ENCODE peak calls at places on chromosomes 2 and 18, in five cellular contexts. F is A549, C is suprapubic skin, G is tibial nerve, X is ovary. W is an unnamed sample. For H3K4me1, the result is how much of the 10 kb centered on the place peaks cover.

GRCh38 chr2:174024524-174025270 is 59.5 kb upstream of the SP3 start:
- DNase-seq in C (peak), G (peak), X (peak), F (no peak), W (no peak)

GRCh38 chr2:84424152-84424551 is 34.9 kb downstream of the SUCLG1 start:
- DNase-seq in C (no peak), X (no peak), F (peak), G (no peak), W (no peak)

GRCh38 chr2:170421175-170421687 is 243.3 kb downstream of the MYO3B start:
- DNase-seq in F (no peak), X (no peak), C (no peak), G (no peak), W (no peak)

GRCh38 chr2:80437959-80438358 is 133.4 kb upstream of the LRRTM1 start:
- DNase-seq in C (no peak), F (no peak), X (no peak), G (no peak), W (no peak)

GRCh38 chr18:63708650-63709049 is 5.9 kb downstream of the SERPINB11 start:
- DNase-seq in X (no peak), F (no peak), G (no peak), C (no peak), W (no peak)

GRCh38 chr2:190812506-190813294 is 67.9 kb upstream of the GLS start:
- DNase-seq in C (no peak), F (no peak), G (no peak), X (no peak), W (no peak)

GRCh38 chr2:149441255-149441654 is 110.9 kb downstream of the LYPD6 start:
- DNase-seq in X (no peak), G (no peak), C (no peak), F (no peak), W (no peak)

GRCh38 chr2:191165190-191165643 is 14.4 kb upstream of the STAT4 start:
- DNase-seq in G (no peak), X (no peak), F (peak), C (no peak), W (no peak)

DNA sequence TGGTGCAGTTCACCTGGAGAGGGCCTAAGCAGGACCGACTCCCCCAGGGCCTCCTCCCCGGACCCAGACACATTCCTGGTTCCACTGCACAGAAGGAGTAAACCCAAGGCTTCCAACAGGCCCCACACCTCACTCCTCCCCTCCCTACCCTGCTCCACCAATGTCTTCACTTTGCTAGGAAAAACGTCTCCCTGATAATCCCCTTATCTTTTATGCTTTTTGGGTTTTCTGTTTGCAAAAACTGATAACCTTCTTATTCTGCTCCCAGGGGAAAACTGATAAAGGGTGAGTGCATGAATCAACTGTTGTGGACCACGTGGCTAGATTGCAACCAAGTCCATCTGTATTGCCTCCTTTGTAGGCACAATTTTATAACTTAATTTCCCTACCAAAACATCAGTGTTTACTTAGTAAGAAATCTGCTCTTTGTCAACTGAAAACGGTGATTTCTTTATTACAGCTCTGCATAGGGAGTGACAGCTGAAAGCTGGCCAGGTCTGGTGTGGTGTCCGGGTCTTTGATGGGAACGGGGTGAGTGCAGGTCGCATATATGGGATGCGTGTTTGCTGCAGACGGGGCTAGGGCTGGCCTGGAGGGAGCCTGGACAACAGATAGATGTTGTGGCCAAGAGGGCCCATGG is 202.6 kb downstream of the GLI2 start:
- DNase-seq in X (no peak), C (no peak), G (no peak), F (peak), W (no peak)
- H3K4me1 ChIP-seq in X (half or more), C (under half), G (under half), F (half or more), W (half or more)

GRCh38 chr2:217434183-217434620 is 568.6 kb downstream of the TNS1 start:
- DNase-seq in C (peak), X (peak), G (peak), F (peak), W (peak)
- TF ChIP-seq EP300 in C (no peak), X (no peak), G (peak), F (no peak), W (no peak)

DNA sequence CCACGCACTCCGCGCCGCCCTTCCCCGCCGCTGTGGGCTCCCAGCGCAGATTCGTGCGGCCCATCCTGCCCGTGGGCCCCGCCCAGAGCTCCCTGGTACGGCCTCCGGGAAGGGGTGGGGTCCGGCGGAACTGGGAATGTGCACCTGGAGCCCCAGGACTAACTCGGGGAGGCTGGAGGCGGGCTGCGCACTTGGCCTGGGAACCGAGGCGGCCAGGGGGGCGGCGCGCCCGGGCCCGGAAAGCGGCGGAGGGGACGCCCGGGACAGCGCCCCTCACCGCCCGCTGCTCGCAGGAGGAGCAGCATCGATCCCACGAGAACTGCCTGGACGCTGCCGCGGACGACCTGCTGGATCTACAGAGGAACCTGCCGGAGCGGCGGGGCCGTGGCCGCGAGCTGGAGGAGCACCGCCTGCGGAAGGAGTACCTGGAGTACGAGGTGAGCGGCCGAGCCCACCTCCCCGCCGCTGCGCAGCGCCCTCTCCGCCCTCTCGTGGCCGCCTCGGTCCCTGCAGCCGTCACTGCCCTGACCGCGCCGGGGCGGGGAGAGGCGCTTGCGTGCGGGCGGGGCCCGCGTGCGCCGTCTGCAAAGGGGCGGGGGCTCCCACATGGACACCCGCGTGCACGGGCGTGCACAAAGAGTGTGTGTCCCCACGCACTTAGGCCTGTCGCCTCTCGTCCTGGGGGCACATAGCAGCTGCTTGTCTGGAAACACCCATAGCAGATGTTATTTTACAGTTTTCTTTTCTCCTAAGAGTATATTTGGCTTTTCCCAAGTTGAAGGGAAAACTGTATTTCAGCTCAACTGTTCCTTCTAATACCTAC is 25.2 kb downstream of the PSD4 start:
- DNase-seq in G (peak), F (peak), X (peak), C (peak), W (no peak)
- TF ChIP-seq POLR2A in G (no peak), F (peak), X (no peak), C (no peak), W (no peak)

GRCh38 chr2:221428896-221429295 is 143.2 kb downstream of the EPHA4 start:
- DNase-seq in G (no peak), F (no peak), C (no peak), X (no peak), W (no peak)

GRCh38 chr2:221423212-221423804 is 148.8 kb downstream of the EPHA4 start:
- DNase-seq in X (no peak), C (no peak), F (no peak), G (no peak), W (no peak)

GRCh38 chr2:221425353-221425752 is 146.8 kb downstream of the EPHA4 start:
- DNase-seq in X (no peak), G (no peak), C (no peak), F (no peak), W (no peak)

GRCh38 chr2:221429741-221430491 is 142.2 kb downstream of the EPHA4 start:
- DNase-seq in G (no peak), C (no peak), F (no peak), X (no peak), W (no peak)

DNA sequence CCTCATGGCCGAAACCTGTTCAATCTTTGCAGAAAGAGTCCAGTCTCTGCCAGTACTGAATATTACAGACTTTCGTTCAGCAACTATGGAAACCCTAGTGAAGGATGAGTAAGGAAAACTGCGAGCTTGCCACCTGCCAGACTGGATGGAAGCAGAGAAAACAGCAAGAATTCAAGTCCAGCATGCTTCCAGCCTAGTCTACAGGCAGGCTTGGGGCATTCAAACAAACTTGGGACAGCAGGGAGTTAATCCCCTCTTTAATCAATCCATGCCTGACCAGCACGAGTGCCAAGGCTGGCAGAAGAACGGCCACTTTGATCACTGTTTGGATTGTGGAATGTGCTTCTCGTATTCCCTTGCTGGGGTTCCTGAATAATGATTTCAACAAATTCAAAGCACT is 145.2 kb downstream of the EPHA4 start:
- DNase-seq in X (no peak), F (no peak), C (no peak), G (no peak), W (no peak)
- H3K4me1 ChIP-seq in X (under half), F (under half), C (under half), G (under half), W (under half)

DNA sequence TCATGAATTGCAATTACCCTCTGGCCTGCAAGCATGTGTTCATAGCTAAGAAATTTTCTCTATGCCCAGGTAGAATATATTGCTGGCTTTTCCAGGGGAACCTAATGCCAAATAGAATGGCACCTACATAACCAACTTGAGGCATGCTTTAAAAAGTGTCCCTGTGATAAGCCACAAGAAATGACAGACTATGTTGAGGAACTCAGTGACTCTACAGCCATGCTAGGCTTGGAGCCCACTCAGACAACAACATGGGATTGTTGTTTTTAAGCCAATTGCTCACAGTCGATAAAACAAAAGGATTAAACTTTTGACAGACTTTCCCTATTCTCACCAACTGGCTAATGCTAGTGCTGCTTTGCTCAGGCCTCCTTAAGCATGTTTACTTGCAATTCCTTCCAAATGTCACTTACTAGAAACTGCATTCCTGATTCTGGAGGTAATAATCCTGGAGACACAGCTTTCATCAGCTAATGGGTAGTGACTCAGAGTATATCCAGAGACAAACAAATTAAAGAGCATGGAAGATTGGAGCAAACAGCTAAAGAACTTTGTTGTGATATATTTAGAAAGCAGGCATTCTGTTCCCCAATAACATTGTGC is 249.0 kb downstream of the SLC8A1 start:
- DNase-seq in G (no peak), F (no peak), X (no peak), C (no peak), W (no peak)
- TF ChIP-seq EP300 in G (no peak), F (no peak), X (no peak), C (no peak), W (no peak)

GRCh38 chr2:60884795-60885194 is 3.4 kb downstream of the REL start:
- DNase-seq in C (no peak), F (no peak), X (no peak), G (no peak), W (no peak)
- TF ChIP-seq POLR2A in C (no peak), F (no peak), X (no peak), G (no peak), W (no peak)

DNA sequence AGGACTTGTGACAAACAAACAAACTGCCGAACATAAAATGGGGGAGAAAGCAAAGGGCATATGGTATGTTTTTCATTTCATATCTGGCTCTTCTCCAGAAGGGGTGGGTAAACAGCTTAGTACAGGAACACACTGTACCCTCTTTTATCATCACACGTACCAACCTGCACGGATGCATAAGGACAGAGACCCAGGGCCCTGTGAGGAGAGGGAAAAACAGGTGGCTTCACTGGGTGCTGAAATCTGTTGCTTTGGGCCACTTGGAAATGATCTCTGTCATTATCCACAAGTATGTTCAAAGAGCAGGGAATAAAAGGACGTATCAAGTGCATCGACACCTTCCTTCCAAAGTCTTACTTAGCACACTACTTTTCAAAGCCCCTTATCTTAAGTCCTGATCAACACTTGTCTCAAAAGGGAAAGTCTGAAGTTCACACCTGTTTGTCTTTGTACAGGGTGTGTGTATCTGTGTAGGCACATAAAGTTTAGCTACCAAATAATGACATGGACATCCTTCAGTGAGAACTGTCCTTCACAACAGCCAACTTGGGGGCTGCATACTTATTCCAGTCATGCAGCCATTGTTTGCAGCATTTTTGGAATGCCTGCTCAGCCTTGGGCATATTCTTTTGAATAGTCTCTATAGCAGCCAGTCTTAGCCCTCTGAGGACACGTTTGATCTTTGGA is 60.7 kb downstream of the IRS1 start:
- DNase-seq in C (no peak), G (no peak), X (no peak), F (no peak), W (peak)
- H3K4me1 ChIP-seq in C (under half), G (under half), X (under half), F (half or more), W (half or more)

W was measured in esophagus muscularis mucosa.